ENCODE peak calls at places on chromosomes 16 and 17, in four cellular contexts. Q, Y, X and M are unnamed samples.

GRCh38 chr16:84198401-84198800 is 7.4 kb downstream of the ADAD2 start:
- DNase-seq in Q (peak), Y (no peak), X (no peak), M (no peak)

GRCh38 chr16:21160276-21160675 is 1.8 kb downstream of the LDAF1 start:
- DNase-seq in Q (no peak), Y (no peak), X (no peak), M (no peak)

GRCh38 chr16:67444259-67445125 is 13.6 kb downstream of the HSD11B2 start:
- DNase-seq in Q (no peak), Y (no peak), X (no peak), M (no peak)

GRCh38 chr17:7703584-7704574 is 1.1 kb upstream of the EFNB3 start:
- DNase-seq in Q (peak), Y (peak), X (no peak), M (peak)

GRCh38 chr17:62179525-62180161 is 114.6 kb upstream of the MED13 start:
- DNase-seq in Q (peak), Y (no peak), X (peak), M (no peak)

GRCh38 chr17:7982171-7982570 is 20.2 kb upstream of the GUCY2D start:
- DNase-seq in Q (peak), Y (no peak), X (no peak), M (no peak)

GRCh38 chr16:54417384-54417783 is 130.8 kb upstream of the IRX3 start:
- DNase-seq in Q (no peak), Y (no peak), X (no peak), M (no peak)

GRCh38 chr17:52064791-52065211 is 93.7 kb downstream of the CA10 start:
- DNase-seq in Q (no peak), Y (no peak), X (no peak), M (no peak)

GRCh38 chr17:19364699-19365498 is 2.4 kb upstream of the B9D1 start:
- DNase-seq in Q (no peak), Y (no peak), X (no peak), M (no peak)

GRCh38 chr17:80755650-80756405 is 211.2 kb downstream of the RPTOR start:
- DNase-seq in Q (no peak), Y (no peak), X (no peak), M (peak)

GRCh38 chr16:3454093-3454492 is 10.6 kb downstream of the NAA60 start:
- DNase-seq in Q (no peak), Y (no peak), X (no peak), M (no peak)

GRCh38 chr16:85465328-85466307 is 147.5 kb upstream of the GSE1 start:
- DNase-seq in Q (peak), Y (no peak), X (no peak), M (no peak)

GRCh38 chr16:66551362-66551761 is 1.0 kb upstream of the CKLF start:
- DNase-seq in Q (no peak), Y (peak), X (peak), M (peak)

GRCh38 chr17:32914181-32914580 is 13.8 kb upstream of the TMEM98 start:
- DNase-seq in Q (no peak), Y (no peak), X (no peak), M (no peak)

GRCh38 chr16:62149646-62150045 is 113.4 kb upstream of the CDH8 start:
- DNase-seq in Q (peak), Y (no peak), X (no peak), M (no peak)

GRCh38 chr16:3607634-3608033 is 3.8 kb downstream of the SLX4 start:
- DNase-seq in Q (no peak), Y (no peak), X (no peak), M (no peak)

GRCh38 chr16:66954097-66954659 is 6.9 kb upstream of the CES3 start:
- DNase-seq in Q (peak), Y (peak), X (peak), M (peak)

GRCh38 chr17:57563968-57564367 is 181.1 kb downstream of the CCDC182 start:
- DNase-seq in Q (no peak), Y (no peak), X (no peak), M (no peak)

GRCh38 chr17:40648326-40648968 is 829 bp upstream of the SMARCE1 start:
- DNase-seq in Q (no peak), Y (no peak), X (no peak), M (no peak)

GRCh38 chr17:4849011-4849536 is 15.9 kb downstream of the MINK1 start:
- DNase-seq in Q (no peak), Y (no peak), X (peak), M (no peak)

GRCh38 chr17:19987897-19988296 is 10.3 kb upstream of the AKAP10 start:
- DNase-seq in Q (no peak), Y (no peak), X (no peak), M (no peak)

GRCh38 chr16:82627811-82628339 is 1.1 kb downstream of the CDH13 start:
- DNase-seq in Q (peak), Y (no peak), X (no peak), M (no peak)

GRCh38 chr16:63976345-63976744 is 1145.5 kb downstream of the CDH11 start:
- DNase-seq in Q (no peak), Y (no peak), X (no peak), M (no peak)

GRCh38 chr17:75738218-75738802 is 17.1 kb downstream of the ITGB4 start:
- DNase-seq in Q (no peak), Y (no peak), X (no peak), M (no peak)

GRCh38 chr17:30246460-30246859 is 11.0 kb upstream of the SLC6A4 start:
- DNase-seq in Q (no peak), Y (no peak), X (no peak), M (no peak)

GRCh38 chr17:4116516-4116915 is 26.3 kb downstream of the ZZEF1 start:
- DNase-seq in Q (no peak), Y (no peak), X (no peak), M (no peak)

GRCh38 chr16:86298166-86299131 is 211.9 kb upstream of the FOXF1 start:
- DNase-seq in Q (no peak), Y (no peak), X (no peak), M (no peak)

GRCh38 chr16:25151996-25152395 is 40.5 kb downstream of the LCMT1 start:
- DNase-seq in Q (peak), Y (no peak), X (peak), M (no peak)

GRCh38 chr16:2035431-2036199 is 8.9 kb downstream of the NHERF2 start:
- DNase-seq in Q (peak), Y (no peak), X (no peak), M (no peak)

GRCh38 chr17:47905221-47905733 is 9.2 kb downstream of the SP2 start:
- DNase-seq in Q (peak), Y (no peak), X (no peak), M (no peak)

GRCh38 chr17:6470751-6471521 is 26.7 kb downstream of the PIMREG start:
- DNase-seq in Q (no peak), Y (no peak), X (no peak), M (no peak)

GRCh38 chr16:743794-744500 is 3.1 kb upstream of the CIAO3 start:
- DNase-seq in Q (no peak), Y (no peak), X (no peak), M (no peak)

GRCh38 chr17:20157078-20157360 is 147.9 kb downstream of the SPECC1 start:
- DNase-seq in Q (no peak), Y (no peak), X (no peak), M (no peak)

GRCh38 chr17:77668518-77668917 is 290.0 kb upstream of the TNRC6C start:
- DNase-seq in Q (no peak), Y (no peak), X (no peak), M (no peak)

GRCh38 chr17:77665833-77666232 is 292.7 kb upstream of the TNRC6C start:
- DNase-seq in Q (no peak), Y (no peak), X (no peak), M (no peak)

GRCh38 chr17:77666480-77666879 is 292.0 kb upstream of the TNRC6C start:
- DNase-seq in Q (no peak), Y (no peak), X (no peak), M (peak)

GRCh38 chr17:77666881-77667395 is 291.6 kb upstream of the TNRC6C start:
- DNase-seq in Q (no peak), Y (peak), X (no peak), M (peak)

DNA sequence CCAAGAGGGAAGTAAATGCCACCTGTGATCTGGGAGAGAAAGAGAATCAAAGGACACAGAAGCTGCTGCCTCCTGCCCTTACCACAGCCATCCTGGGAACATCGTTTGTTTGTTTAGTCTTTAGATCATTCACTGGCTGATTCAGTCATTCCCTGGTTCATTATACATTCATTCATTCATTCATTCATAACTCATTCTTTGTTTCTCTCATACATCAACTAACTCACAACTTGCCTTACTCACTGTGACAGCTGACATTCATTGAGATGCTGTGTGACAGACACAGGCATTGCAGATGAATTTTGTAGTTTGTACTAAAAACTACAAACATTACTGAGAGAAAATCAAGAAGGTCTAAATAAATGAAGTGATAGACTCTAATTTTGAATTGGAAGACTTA is 291.0 kb upstream of the TNRC6C start:
- DNase-seq in Q (no peak), Y (no peak), X (no peak), M (peak)
- H3K4me3 ChIP-seq in Q (no peak), Y (peak), X (no peak), M (peak)

DNA sequence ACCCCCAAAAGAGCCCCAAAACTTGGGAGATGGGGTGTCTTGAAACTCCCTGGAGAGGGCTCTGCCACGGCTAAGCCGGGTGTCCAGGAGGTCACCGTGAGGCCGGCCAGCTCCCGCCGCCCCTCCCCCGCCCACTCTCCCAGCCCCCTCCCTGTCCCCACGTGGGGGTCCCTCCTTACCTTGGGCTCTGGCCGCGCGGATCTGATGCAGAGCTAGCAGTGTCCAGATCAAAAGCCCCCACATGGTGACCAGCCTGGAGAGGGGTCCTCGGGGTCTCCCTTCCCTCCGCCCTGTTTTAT is 450 bp downstream of the SDK2 start:
- DNase-seq in Q (no peak), Y (no peak), X (no peak), M (no peak)
- H3K4me3 ChIP-seq in Q (peak), Y (peak), X (no peak), M (no peak)

GRCh38 chr17:59331129-59331928 is at the start of gene YPEL2:
- DNase-seq in Q (peak), Y (peak), X (peak), M (peak)

GRCh38 chr17:59331929-59332889 is 754 bp downstream of the YPEL2 start:
- DNase-seq in Q (no peak), Y (peak), X (no peak), M (no peak)

GRCh38 chr17:59328534-59329095 is 2.8 kb upstream of the YPEL2 start:
- DNase-seq in Q (no peak), Y (no peak), X (no peak), M (no peak)

GRCh38 chr17:59329558-59330313 is 1.7 kb upstream of the YPEL2 start:
- DNase-seq in Q (peak), Y (peak), X (peak), M (peak)

DNA sequence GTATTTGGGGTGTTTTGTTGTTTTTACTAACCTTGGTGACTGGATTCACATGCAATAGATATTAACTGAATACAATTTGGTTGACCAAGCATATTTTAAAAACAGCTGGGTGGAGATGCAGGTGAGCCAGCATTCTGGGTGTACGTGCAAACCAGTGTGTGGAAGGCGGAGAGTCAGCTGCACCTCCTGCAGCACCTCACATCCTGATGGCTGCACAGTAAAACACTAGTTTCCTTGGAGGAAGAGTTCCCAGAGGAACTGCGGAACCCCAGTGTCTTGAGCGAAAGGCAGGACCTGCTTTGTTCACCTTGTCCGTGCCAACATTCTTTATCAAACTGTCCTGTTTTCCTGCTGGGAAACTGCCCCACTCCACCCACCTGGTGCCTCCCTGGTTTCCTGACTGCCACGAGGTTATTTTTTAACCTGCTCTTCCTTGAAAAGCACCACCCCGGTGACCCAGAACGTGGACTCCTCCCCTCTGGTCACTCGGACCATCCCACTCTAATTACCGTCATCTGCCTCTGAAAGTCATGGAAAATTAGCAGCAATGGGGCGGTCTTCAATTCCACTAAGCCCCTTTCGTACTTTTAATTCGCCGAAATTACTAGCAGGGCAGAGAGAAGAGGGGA is 1.0 kb upstream of the YPEL2 start:
- DNase-seq in Q (no peak), Y (no peak), X (no peak), M (no peak)
- H3K4me3 ChIP-seq in Q (no peak), Y (no peak), X (no peak), M (no peak)

DNA sequence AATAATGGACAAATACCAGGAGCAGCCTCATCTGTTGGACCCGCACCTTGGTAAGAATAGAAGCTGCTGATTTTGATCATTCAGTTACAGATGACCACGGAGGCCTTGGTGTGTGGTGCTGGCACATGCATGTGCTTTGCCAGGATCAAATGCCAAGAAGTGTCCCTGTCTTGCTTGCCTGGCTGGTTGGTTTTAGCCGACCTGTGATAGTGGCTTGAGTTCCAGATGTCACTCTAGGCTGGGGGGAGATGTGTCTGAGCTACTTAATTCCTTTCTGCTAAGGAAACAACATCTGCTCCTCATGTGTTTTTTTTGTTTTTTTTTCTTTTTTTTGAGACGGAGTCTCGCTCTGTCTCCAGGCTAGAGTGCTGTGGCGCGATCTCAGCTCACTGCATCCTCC is 4.3 kb downstream of the TBCD start:
- DNase-seq in Q (no peak), Y (no peak), X (no peak), M (no peak)
- H3K4me3 ChIP-seq in Q (no peak), Y (no peak), X (no peak), M (no peak)

DNA sequence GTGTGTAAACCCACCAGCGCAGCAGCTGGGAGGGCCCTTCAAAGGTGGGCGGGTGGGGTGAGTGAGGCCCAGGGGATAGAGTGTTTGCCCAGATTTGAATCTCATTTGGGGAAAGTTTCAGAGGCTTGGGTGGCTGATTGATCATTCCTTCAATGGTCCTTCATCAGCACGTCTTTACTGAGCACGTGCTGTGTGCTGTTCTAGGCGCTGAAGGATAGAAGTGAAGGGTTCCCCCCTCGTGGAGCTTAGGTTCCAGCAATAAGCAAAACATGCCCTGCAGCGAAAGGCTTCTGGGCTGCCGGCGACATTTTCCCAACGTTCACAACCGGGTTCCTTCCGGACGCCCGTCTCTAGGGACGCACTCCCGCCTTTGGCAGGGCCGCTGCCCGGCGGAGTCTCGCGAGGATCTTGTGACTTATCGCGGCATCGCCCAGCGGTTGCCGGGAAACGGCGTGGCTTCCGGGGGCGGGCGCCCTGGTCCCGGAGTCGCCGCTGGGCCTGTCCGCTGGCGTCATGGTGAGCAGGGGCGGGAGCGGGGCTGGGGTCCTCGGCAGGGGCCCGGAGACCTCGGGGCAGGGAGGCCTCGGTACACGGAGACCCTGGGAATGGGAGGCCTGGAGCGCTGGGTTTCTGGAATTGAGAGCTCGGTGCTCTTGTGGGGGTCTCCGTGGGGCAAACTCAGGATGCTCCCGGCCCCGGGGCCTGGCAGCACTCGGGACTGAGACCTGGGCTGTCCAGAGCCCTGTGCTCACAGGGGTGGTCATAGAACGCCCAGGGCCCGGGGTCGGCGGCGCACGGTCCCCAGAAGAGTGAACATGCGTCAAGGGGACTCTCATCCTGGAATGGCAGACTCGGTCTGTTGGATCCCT is 3.2 kb upstream of the DBNDD1 start:
- DNase-seq in Q (peak), Y (peak), X (peak), M (peak)
- H3K4me3 ChIP-seq in Q (peak), Y (peak), X (peak), M (peak)

DNA sequence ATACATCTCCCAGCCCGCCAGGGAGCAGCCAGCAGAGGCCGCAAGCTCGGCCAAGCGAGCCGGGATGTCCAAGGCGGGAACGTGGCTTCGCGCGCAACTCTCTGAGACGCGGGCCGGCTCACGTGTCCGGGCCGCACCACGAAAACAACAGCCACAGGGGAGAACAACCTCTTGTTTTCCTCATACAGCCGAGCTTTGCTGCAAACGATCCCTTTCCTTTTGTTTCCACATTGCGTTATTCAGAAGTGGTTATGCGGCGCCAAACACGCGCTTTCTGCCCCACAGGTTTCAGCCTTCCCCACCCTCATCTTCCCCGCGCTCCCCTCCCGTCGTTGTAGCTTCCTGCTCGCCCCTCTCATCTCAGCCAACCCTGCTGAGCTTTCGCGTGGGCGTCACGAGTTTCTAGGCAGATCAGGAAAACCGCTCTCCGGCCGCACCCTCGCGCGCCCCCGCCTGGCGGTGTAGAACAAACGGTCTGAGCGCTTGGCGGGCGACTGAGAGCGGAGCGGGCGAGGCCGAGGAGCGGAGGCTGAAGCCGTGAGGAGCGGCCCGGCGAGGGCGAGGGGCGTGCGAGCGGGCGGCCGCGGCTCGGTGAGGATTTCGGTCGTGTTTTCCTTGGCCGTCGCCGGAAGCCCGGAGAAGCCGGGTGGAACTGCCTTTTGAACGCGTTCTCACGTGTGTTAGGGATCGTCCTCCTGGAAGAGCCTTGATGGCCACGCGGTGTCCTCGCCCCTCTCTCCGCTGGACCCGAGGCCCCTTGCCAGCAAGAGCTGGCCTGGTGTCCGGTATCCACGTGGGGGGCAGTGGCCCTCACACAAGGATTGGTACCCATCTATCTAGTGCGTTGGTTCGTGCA is 6.6 kb upstream of the SMARCD2 start:
- DNase-seq in Q (peak), Y (peak), X (peak), M (peak)
- H3K4me3 ChIP-seq in Q (peak), Y (peak), X (peak), M (no peak)

GRCh38 chr17:16328997-16329396 is 24.3 kb downstream of the CENPV start:
- DNase-seq in Q (peak), Y (no peak), X (no peak), M (no peak)
- H3K4me3 ChIP-seq in Q (no peak), Y (no peak), X (peak), M (no peak)

GRCh38 chr17:17783825-17784598 is 52.8 kb downstream of the SREBF1 start:
- DNase-seq in Q (peak), Y (peak), X (no peak), M (no peak)
- H3K4me3 ChIP-seq in Q (peak), Y (peak), X (peak), M (no peak)

DNA sequence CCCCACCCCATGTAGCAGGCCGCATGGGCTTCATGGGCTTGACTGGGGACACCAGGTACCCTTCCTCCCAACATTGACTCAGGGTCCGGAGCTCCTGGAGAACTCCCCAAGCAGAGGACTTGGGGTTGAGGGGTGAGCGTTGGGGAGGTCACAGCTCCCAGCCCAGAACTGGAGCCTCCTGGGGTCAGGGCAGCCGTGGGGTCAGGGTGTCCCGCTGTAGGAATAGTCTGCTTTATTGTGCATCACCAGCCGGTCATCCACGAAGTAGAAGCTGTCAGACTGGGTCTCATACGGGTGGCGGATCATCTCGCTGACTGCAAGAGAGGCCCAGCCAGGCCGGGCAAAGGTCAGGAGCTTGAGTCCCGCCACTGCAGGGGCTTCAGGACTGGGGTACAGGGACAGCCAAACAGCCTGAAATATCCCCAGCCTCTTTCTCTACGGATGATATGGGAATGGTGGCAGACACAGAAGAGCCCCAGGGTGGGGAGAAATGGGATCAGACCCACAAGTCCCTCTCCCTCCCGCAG is 5.3 kb downstream of the UNC119 start:
- DNase-seq in Q (no peak), Y (no peak), X (no peak), M (no peak)
- H3K4me3 ChIP-seq in Q (no peak), Y (peak), X (no peak), M (no peak)